ENCODE peak calls at places on chromosomes 12 and 14, in six cellular contexts. W, P, O, U, T and Y are unnamed samples.

GRCh38 chr12:92216092-92216491 is 70.4 kb upstream of the BTG1 start:
- DNase-seq in W (no peak), P (no peak), O (no peak), U (no peak), T (no peak), Y (no peak)

GRCh38 chr14:73623504-73623903 is 11.2 kb downstream of the ACOT6 start:
- DNase-seq in W (no peak), P (no peak), O (no peak), U (no peak), T (no peak), Y (no peak)

GRCh38 chr14:92546347-92547053 is 32.9 kb downstream of the RIN3 start:
- DNase-seq in W (peak; percentile 79), P (no peak), O (no peak), U (no peak), T (no peak), Y (no peak)

GRCh38 chr12:129532707-129533499 is 370.9 kb downstream of the TMEM132D start:
- DNase-seq in W (no peak), P (no peak), O (no peak), U (no peak), T (no peak), Y (no peak)

GRCh38 chr12:105013892-105014291 is 27.8 kb downstream of the NOPCHAP1 start:
- DNase-seq in W (no peak), P (no peak), O (no peak), U (no peak), T (no peak), Y (no peak)

GRCh38 chr14:78959674-78960264 is 789.6 kb downstream of the NRXN3 start:
- DNase-seq in W (peak; percentile 61), P (no peak), O (peak; percentile 74), U (peak; percentile 65), T (no peak), Y (no peak)

GRCh38 chr14:61547186-61548121 is 147.9 kb upstream of the HIF1A start:
- DNase-seq in W (peak; percentile 74), P (no peak), O (no peak), U (no peak), T (no peak), Y (no peak)

GRCh38 chr14:31229638-31230229 is 22.1 kb upstream of the HECTD1 start:
- DNase-seq in W (peak; percentile 99), P (no peak), O (peak; percentile 86), U (peak; percentile 52), T (no peak), Y (peak; percentile 93)

GRCh38 chr14:65421201-65421981 is 8.9 kb downstream of the FUT8 start:
- DNase-seq in W (peak; percentile 23), P (no peak), O (no peak), U (no peak), T (no peak), Y (no peak)

GRCh38 chr12:32497864-32498263 is 98.5 kb downstream of the FGD4 start:
- DNase-seq in W (no peak), P (no peak), O (no peak), U (no peak), T (no peak), Y (no peak)

GRCh38 chr12:62724947-62725447 is 210.0 kb downstream of the PPM1H start:
- DNase-seq in W (peak; percentile 97), P (no peak), O (peak; percentile 22), U (no peak), T (no peak), Y (no peak)

GRCh38 chr12:54935235-54935951 is 49.2 kb downstream of the TESPA1 start:
- DNase-seq in W (peak; percentile 84), P (no peak), O (no peak), U (no peak), T (no peak), Y (no peak)

GRCh38 chr14:24664366-24664765 is 30.4 kb upstream of the GZMB start:
- DNase-seq in W (no peak), P (no peak), O (no peak), U (no peak), T (no peak), Y (no peak)

GRCh38 chr14:100787659-100788058 is 38.3 kb upstream of the MEG3 start:
- DNase-seq in W (no peak), P (no peak), O (no peak), U (no peak), T (no peak), Y (no peak)

GRCh38 chr14:20690848-20691640 is 2.5 kb downstream of the ANG start:
- DNase-seq in W (peak; percentile 81), P (no peak), O (peak; percentile 66), U (no peak), T (no peak), Y (no peak)

GRCh38 chr12:52019123-52019770 is 12.5 kb downstream of the TAMALIN start:
- DNase-seq in W (no peak), P (no peak), O (peak; percentile 63), U (no peak), T (no peak), Y (no peak)

GRCh38 chr12:97555547-97556200 is 93.1 kb downstream of the RMST start:
- DNase-seq in W (no peak), P (no peak), O (no peak), U (no peak), T (no peak), Y (no peak)

GRCh38 chr12:95634622-95635621 is 83.6 kb upstream of the USP44 start:
- DNase-seq in W (peak; percentile 80), P (no peak), O (peak; percentile 61), U (no peak), T (no peak), Y (no peak)

GRCh38 chr12:132395908-132396305 is 66.5 kb upstream of the GALNT9 start:
- DNase-seq in W (no peak), P (no peak), O (no peak), U (no peak), T (peak; percentile 83), Y (no peak)

GRCh38 chr12:132445884-132446471 is 44.0 kb upstream of the FBRSL1 start:
- DNase-seq in W (peak; percentile 100), P (peak; percentile 87), O (no peak), U (peak; percentile 65), T (no peak), Y (no peak)

GRCh38 chr12:100908501-100908900 is 113.9 kb downstream of the ANO4 start:
- DNase-seq in W (no peak), P (no peak), O (no peak), U (no peak), T (no peak), Y (no peak)

GRCh38 chr12:53561590-53561953 is 54.3 kb upstream of the NPFF start:
- DNase-seq in W (peak; percentile 88), P (no peak), O (no peak), U (no peak), T (no peak), Y (no peak)

DNA sequence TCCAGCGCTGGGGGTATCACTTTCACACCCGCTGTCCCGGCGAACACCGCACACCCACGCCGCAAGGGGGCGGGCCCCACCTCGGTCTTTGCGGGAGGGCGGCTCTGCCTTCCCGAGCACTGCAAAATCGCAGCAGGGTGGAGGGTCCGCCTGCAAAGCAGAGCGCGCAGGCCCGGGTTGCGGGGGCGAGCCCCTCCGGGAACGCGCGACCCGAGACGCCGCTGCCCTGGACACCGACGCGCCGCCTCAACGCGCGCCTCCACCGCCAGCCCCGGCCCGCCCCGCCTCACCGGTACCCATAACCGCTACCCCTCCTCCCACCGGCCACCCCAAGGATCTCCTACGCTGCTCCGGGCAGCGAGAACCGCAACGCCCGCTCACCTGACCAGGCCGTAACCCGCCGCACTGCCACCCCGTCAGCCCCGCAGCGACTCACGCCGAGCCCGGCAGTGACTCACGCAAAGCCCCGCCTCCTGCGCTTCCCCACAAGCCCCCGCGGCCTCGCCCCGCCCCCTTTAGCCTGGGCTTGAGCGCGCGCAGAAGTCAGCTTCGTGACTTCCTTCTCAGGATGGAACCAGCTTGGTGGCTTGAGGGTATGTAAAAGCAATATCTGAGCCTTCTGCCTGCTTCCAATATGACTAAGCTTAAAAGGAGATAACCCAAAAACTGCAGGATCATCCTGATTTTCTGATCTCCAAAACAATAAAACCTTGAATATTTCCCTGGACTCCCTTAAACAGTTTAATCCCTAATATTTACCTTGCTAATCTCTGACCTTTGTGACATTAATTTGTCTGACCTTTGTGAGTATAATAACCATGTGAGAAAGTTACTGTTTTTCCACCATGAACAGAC is at the start of gene RPAP3:
- DNase-seq in W (peak; percentile 94), P (peak; percentile 100), O (peak; percentile 98), U (peak; percentile 97), T (peak; percentile 100), Y (peak; percentile 99)
- TF ChIP-seq POLR2A in W (peak; percentile 96), P (peak; percentile 88), O (peak; percentile 90), U (peak; percentile 65), T (peak; percentile 55), Y (peak; percentile 33)

DNA sequence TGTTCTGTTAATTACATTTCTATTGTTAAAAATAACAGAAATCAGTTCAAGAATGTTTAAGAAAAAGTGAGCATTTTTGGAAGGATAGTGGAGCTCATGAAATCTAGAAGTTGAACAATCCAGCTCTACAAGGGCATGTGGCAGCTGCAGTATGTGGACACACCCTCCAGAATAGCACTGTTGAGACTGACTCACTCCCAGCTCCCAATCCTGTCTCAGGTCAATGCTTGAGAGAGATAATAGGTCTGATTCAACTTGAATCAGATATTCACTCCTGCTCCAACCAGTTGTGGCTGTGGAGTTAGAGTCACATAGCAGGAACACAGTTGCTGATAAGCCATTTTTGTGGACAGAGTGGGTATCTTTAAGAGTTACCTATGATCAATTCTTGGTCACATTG is 113.0 kb upstream of the NTF3 start:
- DNase-seq in W (no peak), P (no peak), O (no peak), U (no peak), T (no peak), Y (no peak)
- H3K9me3 ChIP-seq in W (no peaks in the 10 kb centered on the region), P (peaks cover 17% of the 10 kb centered on the region), O (no peaks in the 10 kb centered on the region), U (no peaks in the 10 kb centered on the region), T (no peaks in the 10 kb centered on the region), Y (no peaks in the 10 kb centered on the region)

GRCh38 chr14:36518031-36518585 is 1.9 kb downstream of the NKX2-1 start:
- DNase-seq in W (no peak), P (no peak), O (no peak), U (no peak), T (no peak), Y (no peak)

GRCh38 chr14:36515896-36516718 is 3.9 kb downstream of the NKX2-1 start:
- DNase-seq in W (no peak), P (no peak), O (no peak), U (no peak), T (no peak), Y (no peak)

GRCh38 chr14:36517242-36518030 is 2.6 kb downstream of the NKX2-1 start:
- DNase-seq in W (no peak), P (no peak), O (no peak), U (no peak), T (peak; percentile 88), Y (no peak)

GRCh38 chr14:36515105-36515593 is 4.9 kb downstream of the NKX2-1 start:
- DNase-seq in W (no peak), P (no peak), O (no peak), U (no peak), T (no peak), Y (no peak)

GRCh38 chr14:36516719-36517241 is 3.3 kb downstream of the NKX2-1 start:
- DNase-seq in W (no peak), P (no peak), O (no peak), U (no peak), T (peak; percentile 51), Y (no peak)
- H3K4me3 ChIP-seq in W (no peak overlapping the region), P (no peak overlapping the region), O (no peak overlapping the region), U (no peak overlapping the region), T (peak overlapping the region; percentile 54), Y (no peak overlapping the region)

DNA sequence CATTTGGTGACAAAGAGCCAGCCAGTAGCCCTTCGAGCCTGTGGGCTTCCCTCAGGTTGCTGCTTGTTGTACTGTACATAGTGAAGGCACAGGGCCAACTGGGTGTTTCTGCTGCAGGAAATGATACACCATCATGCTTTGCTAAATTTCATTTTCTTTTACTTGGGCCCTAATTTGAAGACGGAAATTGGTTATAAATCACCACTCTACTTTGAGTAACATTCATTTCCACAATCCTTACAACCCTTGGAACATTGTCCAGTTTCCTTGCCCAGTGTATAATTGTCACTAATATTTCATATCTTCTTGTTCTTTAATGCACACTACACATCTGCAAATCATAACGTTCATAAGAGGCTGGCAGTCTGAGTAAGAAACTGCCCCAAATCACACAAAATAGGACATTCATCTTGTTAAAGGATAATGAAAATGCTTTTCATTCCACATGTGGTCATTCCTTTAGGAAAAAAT is 30.2 kb downstream of the MSRB3 start:
- DNase-seq in W (no peak), P (no peak), O (no peak), U (no peak), T (no peak), Y (no peak)
- TF ChIP-seq POLR2A in W (no peak), P (no peak), O (no peak), U (no peak), T (no peak), Y (no peak)